ENCODE peak calls at places on chromosomes 16 and 17, in six cellular contexts. One of them, this sample, is unnamed.

GRCh38 chr17:81566461-81567126 is 14.4 kb upstream of the FAAP100 start:
- DNase-seq in head of caudate nucleus: peak
- DNase-seq in NCI-H2081: peak
- DNase-seq in endothelial cell of umbilical vein: peak
- DNase-seq in HS-5: peak
- DNase-seq in activated naive CD8-positive, alpha-beta T cell treated with anti-CD3 and anti-CD28 coated beads for 36 hours: no peak
- DNase-seq in this sample: no peak

GRCh38 chr16:67720236-67720635 is 1.1 kb upstream of the GFOD2 start:
- DNase-seq in head of caudate nucleus: no peak
- DNase-seq in NCI-H2081: no peak
- DNase-seq in endothelial cell of umbilical vein: no peak
- DNase-seq in HS-5: no peak
- DNase-seq in activated naive CD8-positive, alpha-beta T cell treated with anti-CD3 and anti-CD28 coated beads for 36 hours: no peak
- DNase-seq in this sample: no peak

GRCh38 chr17:51860934-51861561 is 297.5 kb downstream of the CA10 start:
- DNase-seq in head of caudate nucleus: peak
- DNase-seq in NCI-H2081: peak
- DNase-seq in endothelial cell of umbilical vein: no peak
- DNase-seq in HS-5: no peak
- DNase-seq in activated naive CD8-positive, alpha-beta T cell treated with anti-CD3 and anti-CD28 coated beads for 36 hours: no peak
- DNase-seq in this sample: peak

GRCh38 chr17:45043268-45043681 is 8.2 kb downstream of the DCAKD start:
- DNase-seq in head of caudate nucleus: peak
- DNase-seq in NCI-H2081: no peak
- DNase-seq in endothelial cell of umbilical vein: no peak
- DNase-seq in HS-5: no peak
- DNase-seq in activated naive CD8-positive, alpha-beta T cell treated with anti-CD3 and anti-CD28 coated beads for 36 hours: no peak
- DNase-seq in this sample: no peak

GRCh38 chr17:40304464-40304863 is 4.5 kb upstream of the RARA start:
- DNase-seq in head of caudate nucleus: no peak
- DNase-seq in NCI-H2081: no peak
- DNase-seq in endothelial cell of umbilical vein: no peak
- DNase-seq in HS-5: no peak
- DNase-seq in activated naive CD8-positive, alpha-beta T cell treated with anti-CD3 and anti-CD28 coated beads for 36 hours: no peak
- DNase-seq in this sample: no peak

GRCh38 chr16:85986931-85987749 is 88.2 kb downstream of the IRF8 start:
- DNase-seq in head of caudate nucleus: peak
- DNase-seq in NCI-H2081: no peak
- DNase-seq in endothelial cell of umbilical vein: no peak
- DNase-seq in HS-5: no peak
- DNase-seq in activated naive CD8-positive, alpha-beta T cell treated with anti-CD3 and anti-CD28 coated beads for 36 hours: peak
- DNase-seq in this sample: peak

GRCh38 chr17:79942011-79942405 is 93.7 kb downstream of the TBC1D16 start:
- DNase-seq in head of caudate nucleus: no peak
- DNase-seq in NCI-H2081: no peak
- DNase-seq in endothelial cell of umbilical vein: no peak
- DNase-seq in HS-5: no peak
- DNase-seq in activated naive CD8-positive, alpha-beta T cell treated with anti-CD3 and anti-CD28 coated beads for 36 hours: no peak
- DNase-seq in this sample: no peak

GRCh38 chr17:39653662-39654331 is 11.4 kb upstream of the TCAP start:
- DNase-seq in head of caudate nucleus: peak
- DNase-seq in NCI-H2081: peak
- DNase-seq in endothelial cell of umbilical vein: peak
- DNase-seq in HS-5: no peak
- DNase-seq in activated naive CD8-positive, alpha-beta T cell treated with anti-CD3 and anti-CD28 coated beads for 36 hours: peak
- DNase-seq in this sample: peak

GRCh38 chr17:37614823-37615222 is 5.6 kb upstream of the SYNRG start:
- DNase-seq in head of caudate nucleus: no peak
- DNase-seq in NCI-H2081: no peak
- DNase-seq in endothelial cell of umbilical vein: no peak
- DNase-seq in HS-5: no peak
- DNase-seq in activated naive CD8-positive, alpha-beta T cell treated with anti-CD3 and anti-CD28 coated beads for 36 hours: no peak
- DNase-seq in this sample: no peak

GRCh38 chr17:75487351-75488070 is 27.8 kb downstream of the CASKIN2 start:
- DNase-seq in head of caudate nucleus: peak
- DNase-seq in NCI-H2081: no peak
- DNase-seq in endothelial cell of umbilical vein: no peak
- DNase-seq in HS-5: no peak
- DNase-seq in activated naive CD8-positive, alpha-beta T cell treated with anti-CD3 and anti-CD28 coated beads for 36 hours: peak
- DNase-seq in this sample: peak

GRCh38 chr17:44284024-44284400 is 16.1 kb upstream of the SLC4A1 start:
- DNase-seq in head of caudate nucleus: no peak
- DNase-seq in NCI-H2081: no peak
- DNase-seq in endothelial cell of umbilical vein: no peak
- DNase-seq in HS-5: no peak
- DNase-seq in activated naive CD8-positive, alpha-beta T cell treated with anti-CD3 and anti-CD28 coated beads for 36 hours: no peak
- DNase-seq in this sample: no peak

GRCh38 chr17:14307560-14308024 is 6.7 kb downstream of the HS3ST3B1 start:
- DNase-seq in head of caudate nucleus: no peak
- DNase-seq in NCI-H2081: no peak
- DNase-seq in endothelial cell of umbilical vein: no peak
- DNase-seq in HS-5: peak
- DNase-seq in activated naive CD8-positive, alpha-beta T cell treated with anti-CD3 and anti-CD28 coated beads for 36 hours: no peak
- DNase-seq in this sample: no peak

GRCh38 chr16:11354733-11355574 is 9.7 kb downstream of the RMI2 start:
- DNase-seq in head of caudate nucleus: no peak
- DNase-seq in NCI-H2081: no peak
- DNase-seq in endothelial cell of umbilical vein: no peak
- DNase-seq in HS-5: no peak
- DNase-seq in activated naive CD8-positive, alpha-beta T cell treated with anti-CD3 and anti-CD28 coated beads for 36 hours: peak
- DNase-seq in this sample: peak

GRCh38 chr17:4514206-4514605 is 15.5 kb downstream of the SPNS2 start:
- DNase-seq in head of caudate nucleus: no peak
- DNase-seq in NCI-H2081: no peak
- DNase-seq in endothelial cell of umbilical vein: no peak
- DNase-seq in HS-5: no peak
- DNase-seq in activated naive CD8-positive, alpha-beta T cell treated with anti-CD3 and anti-CD28 coated beads for 36 hours: no peak
- DNase-seq in this sample: no peak

GRCh38 chr17:40315206-40315605 is 6.2 kb downstream of the RARA start:
- DNase-seq in head of caudate nucleus: no peak
- DNase-seq in NCI-H2081: no peak
- DNase-seq in endothelial cell of umbilical vein: no peak
- DNase-seq in HS-5: no peak
- DNase-seq in activated naive CD8-positive, alpha-beta T cell treated with anti-CD3 and anti-CD28 coated beads for 36 hours: no peak
- DNase-seq in this sample: no peak

This sample was measured in GM12892.